ENCODE peak calls at places on chromosomes 11 and 22, in four cellular contexts. J is T47D, E is AG09309, P is NCI-H1436. S is an unnamed sample.

GRCh38 chr11:10019906-10020682 is 273.9 kb downstream of the SBF2 start:
- DNase-seq in P (no peak), J (no peak), E (no peak), S (no peak)

GRCh38 chr11:130388607-130389205 is 39.7 kb downstream of the ADAMTS8 start:
- DNase-seq in J (no peak), E (no peak), P (no peak), S (no peak)

GRCh38 chr22:39526736-39527171 is 5.8 kb downstream of the RPS19BP1 start:
- DNase-seq in E (no peak), P (no peak), J (no peak), S (no peak)

GRCh38 chr22:32695451-32695891 is 106.0 kb upstream of the TIMP3 start:
- DNase-seq in P (no peak), E (no peak), J (no peak), S (no peak)

GRCh38 chr11:64713031-64713780 is 9.8 kb downstream of the NRXN2 start:
- DNase-seq in P (no peak), J (peak), E (no peak), S (peak)

GRCh38 chr11:122235615-122236014 is 119.6 kb upstream of the BLID start:
- DNase-seq in P (no peak), J (no peak), E (peak), S (no peak)

GRCh38 chr11:119737678-119738439 is 8.9 kb upstream of the NECTIN1 start:
- DNase-seq in J (no peak), P (no peak), E (no peak), S (no peak)

GRCh38 chr22:37542959-37543358 is 17.3 kb upstream of the CDC42EP1 start:
- DNase-seq in P (no peak), E (no peak), J (no peak), S (no peak)

GRCh38 chr11:127624455-127624854 is 623.9 kb upstream of the KIRREL3 start:
- DNase-seq in J (no peak), E (no peak), P (no peak), S (no peak)

GRCh38 chr11:91295591-91295990 is 929.0 kb upstream of the FAT3 start:
- DNase-seq in J (no peak), E (no peak), P (no peak), S (no peak)

GRCh38 chr22:20090730-20091240 is 10.7 kb downstream of the DGCR8 start:
- DNase-seq in J (no peak), E (no peak), P (no peak), S (no peak)